ENCODE peak calls at places on chromosomes 5 and 9, in seven cellular contexts. B is activated T-helper 1 cell treated with anti-CD3 and anti-CD28 coated beads, Interleukin-2, amount 50 U/mL, for 16 hours; F is NCI-H1436; I is MG63; T is NCI-H82; U is stimulated activated CD8-positive, alpha-beta memory T cell treated with anti-CD3 and anti-CD28 coated beads, Interleukin-4, amount 100 ng/mL, for 1 hour; Q is GM20000. Z is an unnamed sample.

GRCh38 chr9:130022566-130023146 is 20.3 kb downstream of the FNBP1 start:
- DNase-seq in I (no peak), B (no peak), F (no peak), U (no peak), T (no peak), Q (no peak), Z (no peak)

GRCh38 chr5:17785774-17786173 is 151.5 kb downstream of the TAF11L14 start:
- DNase-seq in B (no peak), T (no peak), I (no peak), Q (no peak), U (no peak), F (no peak), Z (no peak)

GRCh38 chr9:110189001-110189400 is 19.0 kb downstream of the C9orf152 start:
- DNase-seq in U (no peak), T (no peak), B (no peak), I (no peak), F (no peak), Q (no peak), Z (no peak)

GRCh38 chr5:104361932-104362331 is 799.3 kb upstream of the NUDT12 start:
- DNase-seq in Q (no peak), F (no peak), B (no peak), I (no peak), U (no peak), T (no peak), Z (no peak)

GRCh38 chr9:37311938-37312730 is 110.4 kb upstream of the GRHPR start:
- DNase-seq in T (no peak), B (no peak), U (no peak), F (no peak), Q (no peak), I (peak), Z (no peak)

GRCh38 chr9:135931349-135931820 is 24.0 kb upstream of the CAMSAP1 start:
- DNase-seq in F (no peak), Q (no peak), I (no peak), B (no peak), U (no peak), T (no peak), Z (no peak)

GRCh38 chr5:179616002-179616594 is 7.4 kb downstream of the HNRNPH1 start:
- DNase-seq in F (no peak), I (no peak), B (no peak), U (no peak), Q (no peak), T (no peak), Z (no peak)

GRCh38 chr9:91730806-91731205 is 219.2 kb downstream of the ROR2 start:
- DNase-seq in Q (no peak), B (no peak), F (no peak), U (no peak), I (no peak), T (no peak), Z (no peak)

GRCh38 chr5:171152382-171152781 is 156.7 kb upstream of the TLX3 start:
- DNase-seq in B (no peak), T (peak), Q (no peak), U (no peak), I (no peak), F (no peak), Z (no peak)

GRCh38 chr5:174575043-174575442 is 149.3 kb upstream of the MSX2 start:
- DNase-seq in Q (no peak), I (no peak), U (no peak), F (no peak), T (no peak), B (no peak), Z (no peak)

GRCh38 chr9:12708562-12709298 is 15.5 kb downstream of the TYRP1 start:
- DNase-seq in Q (no peak), B (no peak), I (peak), T (no peak), F (no peak), U (no peak), Z (no peak)

GRCh38 chr9:120396418-120396817 is 183.5 kb downstream of the CDK5RAP2 start:
- DNase-seq in I (no peak), T (no peak), U (no peak), Q (no peak), B (no peak), F (no peak), Z (no peak)

GRCh38 chr5:164498393-164498792 is 993.0 kb downstream of the MAT2B start:
- DNase-seq in U (no peak), T (peak), F (peak), I (no peak), Q (no peak), B (no peak), Z (no peak)

GRCh38 chr5:139900546-139901250 is 105.1 kb downstream of the PSD2 start:
- DNase-seq in B (no peak), Q (no peak), U (no peak), I (no peak), T (no peak), F (no peak), Z (no peak)

GRCh38 chr5:43674536-43674935 is 71.6 kb downstream of the NNT start:
- DNase-seq in B (no peak), Q (no peak), T (no peak), U (no peak), I (no peak), F (no peak), Z (no peak)

GRCh38 chr9:107712390-107712789 is 222.8 kb upstream of the KLF4 start:
- DNase-seq in U (no peak), T (no peak), Q (no peak), B (no peak), F (no peak), I (no peak), Z (no peak)

Z was measured in NCI-H2171.